ENCODE peak calls at places on chromosomes 12 and 14, in six cellular contexts. B is mucosa of descending colon, I is EH, P is Caki2, E is amniotic stem cell, Q is H7. V is an unnamed sample.

GRCh38 chr14:75453817-75454434 is 26.1 kb downstream of the JDP2 start:
- DNase-seq in I (no peak), Q (no peak), E (no peak), P (no peak), B (no peak), V (no peak)

GRCh38 chr12:55688716-55689655 is 18.7 kb downstream of the ITGA7 start:
- DNase-seq in E (no peak), Q (no peak), P (no peak), I (no peak), B (no peak), V (peak)

GRCh38 chr12:81231574-81232368 is 153.9 kb downstream of the ACSS3 start:
- DNase-seq in B (no peak), Q (no peak), I (no peak), P (no peak), E (no peak), V (no peak)

GRCh38 chr14:86766469-86766868 is 1226.5 kb downstream of the GALC start:
- DNase-seq in Q (no peak), I (peak), E (no peak), B (no peak), P (no peak), V (no peak)

GRCh38 chr12:1794440-1795090 is 25.8 kb upstream of the LRTM2 start:
- DNase-seq in I (no peak), E (no peak), P (no peak), B (no peak), Q (peak), V (no peak)

GRCh38 chr12:109962388-109962787 is 33.8 kb downstream of the GIT2 start:
- DNase-seq in P (no peak), B (no peak), Q (no peak), E (no peak), I (peak), V (no peak)

GRCh38 chr12:124601699-124602098 is 34.3 kb upstream of the NCOR2 start:
- DNase-seq in B (no peak), Q (no peak), P (no peak), E (no peak), I (peak), V (no peak)

GRCh38 chr14:31993521-31993941 is 83.6 kb upstream of the ARHGAP5 start:
- DNase-seq in E (no peak), Q (no peak), I (no peak), P (no peak), B (no peak), V (no peak)

GRCh38 chr12:82672811-82673495 is 13.8 kb upstream of the TMTC2 start:
- DNase-seq in B (no peak), Q (no peak), E (no peak), P (no peak), I (no peak), V (no peak)

GRCh38 chr14:35333797-35334743 is 41.9 kb downstream of the PSMA6 start:
- DNase-seq in Q (peak), I (no peak), B (no peak), P (no peak), E (no peak), V (no peak)

GRCh38 chr12:3913278-3913677 is 40.1 kb upstream of the PARP11 start:
- DNase-seq in I (no peak), E (no peak), P (no peak), B (no peak), Q (no peak), V (no peak)

GRCh38 chr14:99703381-99703780 is 19.3 kb downstream of the CYP46A1 start:
- DNase-seq in E (no peak), B (no peak), I (no peak), Q (no peak), P (no peak), V (peak)

GRCh38 chr14:49879683-49880204 is 13.1 kb upstream of the ARF6 start:
- DNase-seq in B (peak), E (no peak), P (peak), I (peak), Q (peak), V (no peak)

GRCh38 chr12:91100901-91101300 is 10.4 kb downstream of the LUM start:
- DNase-seq in P (no peak), E (no peak), B (no peak), I (peak), Q (no peak), V (no peak)

GRCh38 chr14:50399251-50400032 is 2.8 kb upstream of the CDKL1 start:
- DNase-seq in I (peak), B (peak), Q (no peak), P (peak), E (no peak), V (no peak)

GRCh38 chr14:37903561-37904191 is 304.0 kb upstream of the SSTR1 start:
- DNase-seq in E (peak), I (peak), Q (peak), B (peak), P (peak), V (no peak)

V was measured in suprapubic skin.